ENCODE peak calls at places on chromosomes 11 and 22, in six cellular contexts. C, L, D, E, J and A are unnamed samples.

GRCh38 chr11:88293931-88294330 is 43.6 kb downstream of the CTSC start:
- DNase-seq in C (no peak), L (no peak), D (no peak), E (no peak), J (no peak), A (no peak)

GRCh38 chr11:122367809-122368231 is 251.8 kb upstream of the BLID start:
- DNase-seq in C (no peak), L (no peak), D (no peak), E (peak), J (peak), A (peak)

GRCh38 chr11:109347304-109347703 is 74.7 kb upstream of the C11orf87 start:
- DNase-seq in C (no peak), L (no peak), D (no peak), E (no peak), J (no peak), A (no peak)

GRCh38 chr11:118841469-118842222 is 42.0 kb upstream of the CXCR5 start:
- DNase-seq in C (no peak), L (no peak), D (no peak), E (no peak), J (peak), A (no peak)

GRCh38 chr11:40161855-40162410 is 1297.5 kb downstream of the LRRC4C start:
- DNase-seq in C (no peak), L (no peak), D (no peak), E (no peak), J (no peak), A (no peak)

GRCh38 chr11:130092661-130093060 is 23.0 kb downstream of the APLP2 start:
- DNase-seq in C (no peak), L (no peak), D (no peak), E (no peak), J (no peak), A (no peak)

GRCh38 chr11:45676522-45677095 is 11.2 kb upstream of the CHST1 start:
- DNase-seq in C (no peak), L (no peak), D (no peak), E (no peak), J (no peak), A (no peak)

GRCh38 chr11:692824-693414 is 2.1 kb downstream of the DEAF1 start:
- DNase-seq in C (no peak), L (no peak), D (no peak), E (no peak), J (no peak), A (no peak)

GRCh38 chr11:34890812-34891211 is 25.4 kb downstream of the APIP start:
- DNase-seq in C (no peak), L (no peak), D (no peak), E (peak), J (peak), A (no peak)

GRCh38 chr22:24423519-24424000 is 3.8 kb upstream of the ADORA2A start:
- DNase-seq in C (peak), L (peak), D (peak), E (peak), J (no peak), A (peak)

GRCh38 chr11:14578551-14578956 is 58.4 kb upstream of the PSMA1 start:
- DNase-seq in C (no peak), L (no peak), D (peak), E (peak), J (peak), A (peak)

GRCh38 chr11:109864161-109864661 is 229.0 kb upstream of the ZC3H12C start:
- DNase-seq in C (no peak), L (no peak), D (no peak), E (no peak), J (no peak), A (no peak)

DNA sequence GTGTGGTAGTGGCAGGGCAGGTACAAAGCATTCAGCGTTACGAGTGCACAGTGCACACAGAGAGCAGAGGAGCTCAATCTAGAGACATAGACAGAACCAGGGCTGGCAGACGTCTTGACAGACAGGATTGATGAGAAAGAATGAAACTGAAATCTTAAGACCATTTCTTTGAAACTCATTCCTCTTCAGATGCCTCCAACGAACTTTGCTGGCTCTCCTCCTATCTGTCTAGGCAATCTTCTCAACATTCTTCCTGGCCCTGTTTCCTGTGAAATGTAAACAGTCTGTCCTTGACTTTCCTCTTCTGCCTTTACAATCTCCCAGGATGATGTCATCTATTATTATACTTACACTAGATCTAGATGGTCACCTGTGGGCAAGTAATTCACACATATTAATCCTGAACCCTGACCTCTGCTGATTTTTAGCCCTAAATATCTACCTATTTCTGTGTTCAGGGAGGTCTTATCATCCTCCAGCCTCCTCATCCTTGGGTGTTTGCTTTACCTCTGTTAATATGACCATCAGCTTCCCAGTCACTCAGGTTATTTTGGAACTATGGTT is 119.5 kb downstream of the ENTHD1 start:
- DNase-seq in C (no peak), L (no peak), D (no peak), E (peak), J (no peak), A (no peak)
- TF ChIP-seq JUN in C (no peak), L (no peak), D (no peak), E (no peak), J (no peak), A (no peak)

GRCh38 chr11:12811861-12812260 is 137.6 kb downstream of the TEAD1 start:
- DNase-seq in C (no peak), L (no peak), D (no peak), E (no peak), J (no peak), A (no peak)

GRCh38 chr11:12807621-12808020 is 133.4 kb downstream of the TEAD1 start:
- DNase-seq in C (no peak), L (no peak), D (no peak), E (no peak), J (no peak), A (no peak)

GRCh38 chr11:12808519-12808918 is 134.3 kb downstream of the TEAD1 start:
- DNase-seq in C (no peak), L (no peak), D (no peak), E (peak), J (no peak), A (no peak)

GRCh38 chr11:12812849-12813248 is 138.6 kb downstream of the TEAD1 start:
- DNase-seq in C (no peak), L (no peak), D (peak), E (no peak), J (no peak), A (no peak)

DNA sequence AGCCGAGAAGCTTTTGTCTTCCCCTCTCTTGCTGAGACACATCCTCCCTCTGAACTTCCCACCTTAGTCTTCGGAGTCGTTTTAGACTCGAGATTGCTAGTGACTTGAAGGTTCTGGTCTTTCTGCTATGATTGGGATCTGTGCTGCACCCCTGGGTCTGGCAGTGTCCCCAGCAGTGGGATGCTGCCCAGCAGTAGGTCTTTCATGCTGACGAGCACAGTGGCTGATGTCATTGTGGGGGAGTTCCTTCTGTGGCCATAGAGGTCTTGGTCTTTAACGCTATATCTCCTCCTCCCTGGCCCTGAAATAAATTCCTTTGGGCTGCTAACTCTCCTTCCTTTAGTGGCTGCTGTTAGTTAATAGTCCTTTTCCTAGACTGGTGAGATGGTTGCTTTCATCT is 136.3 kb downstream of the TEAD1 start:
- DNase-seq in C (no peak), L (no peak), D (peak), E (no peak), J (no peak), A (no peak)
- TF ChIP-seq JUN in C (no peak), L (no peak), D (no peak), E (no peak), J (no peak), A (no peak)

GRCh38 chr11:63919267-63920125 is 2.5 kb upstream of the RCOR2 start:
- DNase-seq in C (peak), L (no peak), D (peak), E (no peak), J (peak), A (no peak)
- TF ChIP-seq JUN in C (no peak), L (no peak), D (no peak), E (no peak), J (no peak), A (no peak)

GRCh38 chr11:100876826-100877545 is 189.9 kb downstream of the ARHGAP42 start:
- DNase-seq in C (no peak), L (no peak), D (no peak), E (peak), J (no peak), A (peak)
- TF ChIP-seq JUN in C (no peak), L (peak), D (no peak), E (no peak), J (no peak), A (no peak)

GRCh38 chr11:128563942-128564641 is 23.3 kb downstream of the ETS1 start:
- DNase-seq in C (no peak), L (no peak), D (no peak), E (no peak), J (no peak), A (no peak)
- TF ChIP-seq JUN in C (no peak), L (no peak), D (no peak), E (no peak), J (no peak), A (no peak)